ENCODE peak calls at places on chromosomes 13 and 19, in six cellular contexts. One of them, this sample, is unnamed.

GRCh38 chr13:26310003-26310402 is 56.1 kb downstream of the CDK8 start:
- DNase-seq in nucleus accumbens: no peak
- DNase-seq in uterus: no peak
- DNase-seq in heart left ventricle: no peak
- DNase-seq in stimulated activated CD4-positive, alpha-beta T cell treated with anti-CD3 and anti-CD28 coated beads, Interleukin-12 subunit alpha, Interleukin-12 subunit beta, amount 100 ng/mL, for 24 hours: no peak
- DNase-seq in adrenal gland: no peak
- DNase-seq in this sample: no peak

GRCh38 chr19:12880551-12881171 is 588 bp downstream of the DNASE2 start:
- DNase-seq in nucleus accumbens: no peak
- DNase-seq in uterus: no peak
- DNase-seq in heart left ventricle: peak
- DNase-seq in stimulated activated CD4-positive, alpha-beta T cell treated with anti-CD3 and anti-CD28 coated beads, Interleukin-12 subunit alpha, Interleukin-12 subunit beta, amount 100 ng/mL, for 24 hours: no peak
- DNase-seq in adrenal gland: no peak
- DNase-seq in this sample: no peak

GRCh38 chr19:976476-976875 is 7.7 kb upstream of the WDR18 start:
- DNase-seq in nucleus accumbens: no peak
- DNase-seq in uterus: no peak
- DNase-seq in heart left ventricle: no peak
- DNase-seq in stimulated activated CD4-positive, alpha-beta T cell treated with anti-CD3 and anti-CD28 coated beads, Interleukin-12 subunit alpha, Interleukin-12 subunit beta, amount 100 ng/mL, for 24 hours: no peak
- DNase-seq in adrenal gland: no peak
- DNase-seq in this sample: no peak

GRCh38 chr19:3080281-3080680 is 13.9 kb upstream of the GNA11 start:
- DNase-seq in nucleus accumbens: no peak
- DNase-seq in uterus: no peak
- DNase-seq in heart left ventricle: no peak
- DNase-seq in stimulated activated CD4-positive, alpha-beta T cell treated with anti-CD3 and anti-CD28 coated beads, Interleukin-12 subunit alpha, Interleukin-12 subunit beta, amount 100 ng/mL, for 24 hours: no peak
- DNase-seq in adrenal gland: no peak
- DNase-seq in this sample: no peak

GRCh38 chr19:48842744-48843162 is 6.5 kb upstream of the HSD17B14 start:
- DNase-seq in nucleus accumbens: no peak
- DNase-seq in uterus: peak
- DNase-seq in heart left ventricle: no peak
- DNase-seq in stimulated activated CD4-positive, alpha-beta T cell treated with anti-CD3 and anti-CD28 coated beads, Interleukin-12 subunit alpha, Interleukin-12 subunit beta, amount 100 ng/mL, for 24 hours: peak
- DNase-seq in adrenal gland: peak
- DNase-seq in this sample: peak

GRCh38 chr13:75136151-75136550 is 345.8 kb downstream of the TBC1D4 start:
- DNase-seq in nucleus accumbens: no peak
- DNase-seq in uterus: no peak
- DNase-seq in heart left ventricle: no peak
- DNase-seq in stimulated activated CD4-positive, alpha-beta T cell treated with anti-CD3 and anti-CD28 coated beads, Interleukin-12 subunit alpha, Interleukin-12 subunit beta, amount 100 ng/mL, for 24 hours: no peak
- DNase-seq in adrenal gland: no peak
- DNase-seq in this sample: no peak

GRCh38 chr13:113532156-113532806 is 41.8 kb upstream of the DCUN1D2 start:
- DNase-seq in nucleus accumbens: no peak
- DNase-seq in uterus: no peak
- DNase-seq in heart left ventricle: peak
- DNase-seq in stimulated activated CD4-positive, alpha-beta T cell treated with anti-CD3 and anti-CD28 coated beads, Interleukin-12 subunit alpha, Interleukin-12 subunit beta, amount 100 ng/mL, for 24 hours: no peak
- DNase-seq in adrenal gland: no peak
- DNase-seq in this sample: no peak

GRCh38 chr13:67916650-67917049 is 686.5 kb upstream of the PCDH9 start:
- DNase-seq in nucleus accumbens: no peak
- DNase-seq in uterus: no peak
- DNase-seq in heart left ventricle: no peak
- DNase-seq in stimulated activated CD4-positive, alpha-beta T cell treated with anti-CD3 and anti-CD28 coated beads, Interleukin-12 subunit alpha, Interleukin-12 subunit beta, amount 100 ng/mL, for 24 hours: no peak
- DNase-seq in adrenal gland: no peak
- DNase-seq in this sample: no peak

GRCh38 chr19:41597600-41598041 is 21.7 kb downstream of the CEACAM21 start:
- DNase-seq in nucleus accumbens: no peak
- DNase-seq in uterus: peak
- DNase-seq in heart left ventricle: peak
- DNase-seq in stimulated activated CD4-positive, alpha-beta T cell treated with anti-CD3 and anti-CD28 coated beads, Interleukin-12 subunit alpha, Interleukin-12 subunit beta, amount 100 ng/mL, for 24 hours: peak
- DNase-seq in adrenal gland: peak
- DNase-seq in this sample: peak

GRCh38 chr13:76836311-76836710 is 49.9 kb downstream of the KCTD12 start:
- DNase-seq in nucleus accumbens: no peak
- DNase-seq in uterus: no peak
- DNase-seq in heart left ventricle: no peak
- DNase-seq in stimulated activated CD4-positive, alpha-beta T cell treated with anti-CD3 and anti-CD28 coated beads, Interleukin-12 subunit alpha, Interleukin-12 subunit beta, amount 100 ng/mL, for 24 hours: no peak
- DNase-seq in adrenal gland: no peak
- DNase-seq in this sample: no peak

GRCh38 chr13:113840541-113841354 is 23.1 kb downstream of the GAS6 start:
- DNase-seq in nucleus accumbens: peak
- DNase-seq in uterus: no peak
- DNase-seq in heart left ventricle: no peak
- DNase-seq in stimulated activated CD4-positive, alpha-beta T cell treated with anti-CD3 and anti-CD28 coated beads, Interleukin-12 subunit alpha, Interleukin-12 subunit beta, amount 100 ng/mL, for 24 hours: no peak
- DNase-seq in adrenal gland: no peak
- DNase-seq in this sample: no peak